ENCODE peak calls at places on chromosomes 2 and 18, in four cellular contexts. N, G, Y and D are unnamed samples.

GRCh38 chr2:226690471-226691024 is 109.1 kb downstream of the IRS1 start:
- DNase-seq in Y (no peak), G (no peak), N (no peak), D (no peak)

GRCh38 chr18:47932170-47932569 is 1.7 kb upstream of the SMAD2 start:
- DNase-seq in Y (no peak), N (no peak), G (no peak), D (no peak)

GRCh38 chr2:66236816-66237469 is 198.0 kb upstream of the MEIS1 start:
- DNase-seq in N (no peak), Y (no peak), G (no peak), D (no peak)

GRCh38 chr2:73979686-73980085 is 5.0 kb upstream of the TET3 start:
- DNase-seq in Y (no peak), N (no peak), G (no peak), D (no peak)

GRCh38 chr2:205680067-205680466 is 2.2 kb upstream of the NRP2 start:
- DNase-seq in Y (peak), N (peak), G (peak), D (peak)

GRCh38 chr2:14901740-14902139 is 269.2 kb downstream of the LRATD1 start:
- DNase-seq in N (no peak), G (no peak), Y (no peak), D (no peak)

GRCh38 chr2:108594982-108595464 is 60.8 kb downstream of the LIMS1 start:
- DNase-seq in G (no peak), N (no peak), Y (no peak), D (no peak)

GRCh38 chr2:23009545-23010149 is 375.3 kb upstream of the KLHL29 start:
- DNase-seq in Y (peak), N (no peak), G (peak), D (no peak)

GRCh38 chr2:12265646-12266045 is 451.1 kb upstream of the TRIB2 start:
- DNase-seq in G (no peak), N (no peak), Y (no peak), D (no peak)

GRCh38 chr2:235851841-235852527 is 316.2 kb downstream of the GBX2 start:
- DNase-seq in Y (no peak), G (no peak), N (no peak), D (no peak)

GRCh38 chr2:72794572-72794971 is 31.3 kb downstream of the EXOC6B start:
- DNase-seq in Y (no peak), N (no peak), G (no peak), D (no peak)

GRCh38 chr2:170121689-170122088 is 56.3 kb upstream of the MYO3B start:
- DNase-seq in N (no peak), G (no peak), Y (no peak), D (no peak)

GRCh38 chr2:49261021-49261538 is 106.8 kb upstream of the FSHR start:
- DNase-seq in N (no peak), Y (no peak), G (no peak), D (no peak)